ENCODE peak calls at places on chromosomes 16 and 17, in seven cellular contexts. One of them, this sample, is unnamed.

GRCh38 chr16:27225536-27226360 is 22.4 kb downstream of the KDM8 start:
- DNase-seq in anterior cingulate cortex: no peak
- DNase-seq in ovary: no peak
- DNase-seq in skeletal muscle cell: no peak
- DNase-seq in neural crest cell: no peak
- DNase-seq in heart left ventricle: no peak
- DNase-seq in NAMALWA: peak
- DNase-seq in this sample: no peak

GRCh38 chr16:55508941-55509920 is at the start of gene LPCAT2:
- DNase-seq in anterior cingulate cortex: no peak
- DNase-seq in ovary: peak
- DNase-seq in skeletal muscle cell: no peak
- DNase-seq in neural crest cell: peak
- DNase-seq in heart left ventricle: peak
- DNase-seq in NAMALWA: no peak
- DNase-seq in this sample: peak

GRCh38 chr17:80264048-80264792 is 3.6 kb downstream of the RNF213 start:
- DNase-seq in anterior cingulate cortex: no peak
- DNase-seq in ovary: no peak
- DNase-seq in skeletal muscle cell: no peak
- DNase-seq in neural crest cell: no peak
- DNase-seq in heart left ventricle: no peak
- DNase-seq in NAMALWA: peak
- DNase-seq in this sample: no peak

GRCh38 chr17:10772425-10773380 is 31.2 kb downstream of the TMEM238L start:
- DNase-seq in anterior cingulate cortex: no peak
- DNase-seq in ovary: no peak
- DNase-seq in skeletal muscle cell: no peak
- DNase-seq in neural crest cell: peak
- DNase-seq in heart left ventricle: no peak
- DNase-seq in NAMALWA: peak
- DNase-seq in this sample: no peak

GRCh38 chr17:78343433-78344201 is 16.3 kb downstream of the SOCS3 start:
- DNase-seq in anterior cingulate cortex: no peak
- DNase-seq in ovary: no peak
- DNase-seq in skeletal muscle cell: no peak
- DNase-seq in neural crest cell: no peak
- DNase-seq in heart left ventricle: no peak
- DNase-seq in NAMALWA: peak
- DNase-seq in this sample: no peak

GRCh38 chr17:80012156-80012555 is 23.5 kb downstream of the TBC1D16 start:
- DNase-seq in anterior cingulate cortex: no peak
- DNase-seq in ovary: no peak
- DNase-seq in skeletal muscle cell: no peak
- DNase-seq in neural crest cell: no peak
- DNase-seq in heart left ventricle: no peak
- DNase-seq in NAMALWA: no peak
- DNase-seq in this sample: peak

GRCh38 chr16:30372037-30372712 is 1.9 kb upstream of the TBC1D10B start:
- DNase-seq in anterior cingulate cortex: no peak
- DNase-seq in ovary: no peak
- DNase-seq in skeletal muscle cell: no peak
- DNase-seq in neural crest cell: no peak
- DNase-seq in heart left ventricle: peak
- DNase-seq in NAMALWA: peak
- DNase-seq in this sample: no peak

GRCh38 chr16:72722552-72722951 is 325.4 kb downstream of the ZFHX3 start:
- DNase-seq in anterior cingulate cortex: no peak
- DNase-seq in ovary: no peak
- DNase-seq in skeletal muscle cell: no peak
- DNase-seq in neural crest cell: peak
- DNase-seq in heart left ventricle: no peak
- DNase-seq in NAMALWA: no peak
- DNase-seq in this sample: no peak

GRCh38 chr16:3819741-3820724 is 60.5 kb downstream of the CREBBP start:
- DNase-seq in anterior cingulate cortex: no peak
- DNase-seq in ovary: peak
- DNase-seq in skeletal muscle cell: peak
- DNase-seq in neural crest cell: no peak
- DNase-seq in heart left ventricle: no peak
- DNase-seq in NAMALWA: no peak
- DNase-seq in this sample: no peak

GRCh38 chr17:66959641-66960375 is 4.7 kb upstream of the CACNG4 start:
- DNase-seq in anterior cingulate cortex: no peak
- DNase-seq in ovary: no peak
- DNase-seq in skeletal muscle cell: no peak
- DNase-seq in neural crest cell: no peak
- DNase-seq in heart left ventricle: no peak
- DNase-seq in NAMALWA: no peak
- DNase-seq in this sample: no peak

GRCh38 chr17:27233783-27234182 is 60.1 kb upstream of the WSB1 start:
- DNase-seq in anterior cingulate cortex: no peak
- DNase-seq in ovary: no peak
- DNase-seq in skeletal muscle cell: no peak
- DNase-seq in neural crest cell: no peak
- DNase-seq in heart left ventricle: no peak
- DNase-seq in NAMALWA: no peak
- DNase-seq in this sample: no peak

GRCh38 chr16:78005881-78006280 is 16.5 kb upstream of the CLEC3A start:
- DNase-seq in anterior cingulate cortex: no peak
- DNase-seq in ovary: no peak
- DNase-seq in skeletal muscle cell: no peak
- DNase-seq in neural crest cell: peak
- DNase-seq in heart left ventricle: no peak
- DNase-seq in NAMALWA: peak
- DNase-seq in this sample: no peak

GRCh38 chr16:17275076-17275732 is 195.6 kb downstream of the XYLT1 start:
- DNase-seq in anterior cingulate cortex: no peak
- DNase-seq in ovary: no peak
- DNase-seq in skeletal muscle cell: no peak
- DNase-seq in neural crest cell: no peak
- DNase-seq in heart left ventricle: no peak
- DNase-seq in NAMALWA: no peak
- DNase-seq in this sample: no peak

GRCh38 chr16:72786606-72787005 is 261.3 kb downstream of the ZFHX3 start:
- DNase-seq in anterior cingulate cortex: no peak
- DNase-seq in ovary: no peak
- DNase-seq in skeletal muscle cell: no peak
- DNase-seq in neural crest cell: no peak
- DNase-seq in heart left ventricle: no peak
- DNase-seq in NAMALWA: no peak
- DNase-seq in this sample: no peak

GRCh38 chr16:8996891-8997290 is 33.2 kb upstream of the USP7 start:
- DNase-seq in anterior cingulate cortex: no peak
- DNase-seq in ovary: no peak
- DNase-seq in skeletal muscle cell: no peak
- DNase-seq in neural crest cell: no peak
- DNase-seq in heart left ventricle: no peak
- DNase-seq in NAMALWA: peak
- DNase-seq in this sample: no peak

GRCh38 chr17:18084256-18084655 is 3.5 kb upstream of the DRG2 start:
- DNase-seq in anterior cingulate cortex: no peak
- DNase-seq in ovary: no peak
- DNase-seq in skeletal muscle cell: no peak
- DNase-seq in neural crest cell: no peak
- DNase-seq in heart left ventricle: no peak
- DNase-seq in NAMALWA: no peak
- DNase-seq in this sample: no peak

GRCh38 chr16:77191259-77191969 is 424 bp downstream of the MON1B start:
- DNase-seq in anterior cingulate cortex: no peak
- DNase-seq in ovary: peak
- DNase-seq in skeletal muscle cell: no peak
- DNase-seq in neural crest cell: no peak
- DNase-seq in heart left ventricle: no peak
- DNase-seq in NAMALWA: peak
- DNase-seq in this sample: peak

GRCh38 chr16:53465606-53466290 is 31.5 kb downstream of the RBL2 start:
- DNase-seq in anterior cingulate cortex: no peak
- DNase-seq in ovary: no peak
- DNase-seq in skeletal muscle cell: peak
- DNase-seq in neural crest cell: no peak
- DNase-seq in heart left ventricle: no peak
- DNase-seq in NAMALWA: no peak
- DNase-seq in this sample: no peak

GRCh38 chr16:324451-325334 is 27.8 kb downstream of the AXIN1 start:
- DNase-seq in anterior cingulate cortex: no peak
- DNase-seq in ovary: no peak
- DNase-seq in skeletal muscle cell: no peak
- DNase-seq in neural crest cell: no peak
- DNase-seq in heart left ventricle: no peak
- DNase-seq in NAMALWA: no peak
- DNase-seq in this sample: no peak

GRCh38 chr16:57628008-57628781 is at the start of gene ADGRG1:
- DNase-seq in anterior cingulate cortex: peak
- DNase-seq in ovary: peak
- DNase-seq in skeletal muscle cell: peak
- DNase-seq in neural crest cell: peak
- DNase-seq in heart left ventricle: peak
- DNase-seq in NAMALWA: no peak
- DNase-seq in this sample: peak

GRCh38 chr17:78356163-78356713 is 3.6 kb downstream of the SOCS3 start:
- DNase-seq in anterior cingulate cortex: no peak
- DNase-seq in ovary: no peak
- DNase-seq in skeletal muscle cell: peak
- DNase-seq in neural crest cell: no peak
- DNase-seq in heart left ventricle: no peak
- DNase-seq in NAMALWA: peak
- DNase-seq in this sample: peak

GRCh38 chr17:80443916-80444708 is 29.1 kb downstream of the ENDOV start:
- DNase-seq in anterior cingulate cortex: no peak
- DNase-seq in ovary: no peak
- DNase-seq in skeletal muscle cell: no peak
- DNase-seq in neural crest cell: no peak
- DNase-seq in heart left ventricle: no peak
- DNase-seq in NAMALWA: no peak
- DNase-seq in this sample: peak

GRCh38 chr17:73492802-73493139 is 151.5 kb downstream of the SDK2 start:
- DNase-seq in anterior cingulate cortex: no peak
- DNase-seq in ovary: no peak
- DNase-seq in skeletal muscle cell: no peak
- DNase-seq in neural crest cell: no peak
- DNase-seq in heart left ventricle: no peak
- DNase-seq in NAMALWA: no peak
- DNase-seq in this sample: no peak

GRCh38 chr16:71431176-71431575 is 10.7 kb downstream of the TLE7 start:
- DNase-seq in anterior cingulate cortex: no peak
- DNase-seq in ovary: no peak
- DNase-seq in skeletal muscle cell: no peak
- DNase-seq in neural crest cell: no peak
- DNase-seq in heart left ventricle: no peak
- DNase-seq in NAMALWA: no peak
- DNase-seq in this sample: no peak

GRCh38 chr17:3983945-3984484 is 19.8 kb upstream of the ATP2A3 start:
- DNase-seq in anterior cingulate cortex: no peak
- DNase-seq in ovary: no peak
- DNase-seq in skeletal muscle cell: no peak
- DNase-seq in neural crest cell: no peak
- DNase-seq in heart left ventricle: peak
- DNase-seq in NAMALWA: no peak
- DNase-seq in this sample: peak

GRCh38 chr17:13004336-13004735 is 13.5 kb downstream of the ELAC2 start:
- DNase-seq in anterior cingulate cortex: no peak
- DNase-seq in ovary: no peak
- DNase-seq in skeletal muscle cell: no peak
- DNase-seq in neural crest cell: no peak
- DNase-seq in heart left ventricle: no peak
- DNase-seq in NAMALWA: no peak
- DNase-seq in this sample: no peak

GRCh38 chr17:55806745-55807466 is 56.1 kb downstream of the PCTP start:
- DNase-seq in anterior cingulate cortex: no peak
- DNase-seq in ovary: no peak
- DNase-seq in skeletal muscle cell: no peak
- DNase-seq in neural crest cell: no peak
- DNase-seq in heart left ventricle: no peak
- DNase-seq in NAMALWA: no peak
- DNase-seq in this sample: no peak

GRCh38 chr17:2137342-2138098 is 82.6 kb downstream of the HIC1 start:
- DNase-seq in anterior cingulate cortex: no peak
- DNase-seq in ovary: no peak
- DNase-seq in skeletal muscle cell: peak
- DNase-seq in neural crest cell: peak
- DNase-seq in heart left ventricle: no peak
- DNase-seq in NAMALWA: peak
- DNase-seq in this sample: no peak

GRCh38 chr17:17822189-17822978 is 14.4 kb downstream of the SREBF1 start:
- DNase-seq in anterior cingulate cortex: peak
- DNase-seq in ovary: peak
- DNase-seq in skeletal muscle cell: no peak
- DNase-seq in neural crest cell: no peak
- DNase-seq in heart left ventricle: peak
- DNase-seq in NAMALWA: no peak
- DNase-seq in this sample: peak

GRCh38 chr17:49787932-49788442 is 494 bp upstream of the KAT7 start:
- DNase-seq in anterior cingulate cortex: no peak
- DNase-seq in ovary: no peak
- DNase-seq in skeletal muscle cell: no peak
- DNase-seq in neural crest cell: peak
- DNase-seq in heart left ventricle: peak
- DNase-seq in NAMALWA: no peak
- DNase-seq in this sample: no peak

GRCh38 chr17:42682400-42683384 is at the start of gene CNTNAP1:
- DNase-seq in anterior cingulate cortex: peak
- DNase-seq in ovary: peak
- DNase-seq in skeletal muscle cell: no peak
- DNase-seq in neural crest cell: peak
- DNase-seq in heart left ventricle: peak
- DNase-seq in NAMALWA: no peak
- DNase-seq in this sample: peak

GRCh38 chr16:1532081-1532760 is 1.2 kb upstream of the TMEM204 start:
- DNase-seq in anterior cingulate cortex: no peak
- DNase-seq in ovary: peak
- DNase-seq in skeletal muscle cell: no peak
- DNase-seq in neural crest cell: no peak
- DNase-seq in heart left ventricle: peak
- DNase-seq in NAMALWA: no peak
- DNase-seq in this sample: peak

GRCh38 chr17:4144411-4144747 is 1.4 kb downstream of the CYB5D2 start:
- DNase-seq in anterior cingulate cortex: no peak
- DNase-seq in ovary: no peak
- DNase-seq in skeletal muscle cell: no peak
- DNase-seq in neural crest cell: no peak
- DNase-seq in heart left ventricle: no peak
- DNase-seq in NAMALWA: no peak
- DNase-seq in this sample: no peak

GRCh38 chr16:31474173-31474714 is 2.3 kb downstream of the TGFB1I1 start:
- DNase-seq in anterior cingulate cortex: no peak
- DNase-seq in ovary: no peak
- DNase-seq in skeletal muscle cell: peak
- DNase-seq in neural crest cell: no peak
- DNase-seq in heart left ventricle: no peak
- DNase-seq in NAMALWA: no peak
- DNase-seq in this sample: peak

GRCh38 chr17:68377771-68378201 is 79.5 kb downstream of the WIPI1 start:
- DNase-seq in anterior cingulate cortex: no peak
- DNase-seq in ovary: no peak
- DNase-seq in skeletal muscle cell: no peak
- DNase-seq in neural crest cell: no peak
- DNase-seq in heart left ventricle: no peak
- DNase-seq in NAMALWA: no peak
- DNase-seq in this sample: no peak